ENCODE peak calls at places on chromosomes 2 and 18, in five cellular contexts. J, M, V, A and X are unnamed samples. For H3K36me3, the result is how much of the 10 kb centered on the place peaks cover.

GRCh38 chr2:126792993-126793392 is 105.7 kb upstream of the TEX51 start:
- DNase-seq in J (no peak), M (no peak), V (no peak), A (no peak), X (no peak)

GRCh38 chr2:138187221-138187620 is 222.9 kb downstream of the HNMT start:
- DNase-seq in J (no peak), M (no peak), V (no peak), A (no peak), X (no peak)

GRCh38 chr18:9417081-9417841 is 58.1 kb upstream of the RALBP1 start:
- DNase-seq in J (peak), M (no peak), V (no peak), A (no peak), X (no peak)

GRCh38 chr18:48735070-48735676 is 196.3 kb downstream of the CTIF start:
- DNase-seq in J (no peak), M (no peak), V (no peak), A (no peak), X (no peak)

GRCh38 chr2:128314348-128315121 is 4.1 kb downstream of the HS6ST1 start:
- DNase-seq in J (peak), M (no peak), V (no peak), A (no peak), X (peak)

GRCh38 chr2:18465979-18466378 is 94.5 kb downstream of the RDH14 start:
- DNase-seq in J (no peak), M (no peak), V (no peak), A (no peak), X (no peak)

GRCh38 chr2:19664651-19665050 is 237.1 kb downstream of the TTC32 start:
- DNase-seq in J (no peak), M (no peak), V (no peak), A (no peak), X (no peak)

GRCh38 chr2:168025487-168026203 is 221.8 kb downstream of the STK39 start:
- DNase-seq in J (no peak), M (peak), V (no peak), A (no peak), X (peak)

GRCh38 chr2:72754628-72755320 is 71.1 kb downstream of the EXOC6B start:
- DNase-seq in J (no peak), M (no peak), V (no peak), A (no peak), X (no peak)

GRCh38 chr2:38765551-38765950 is 12.5 kb upstream of the GEMIN6 start:
- DNase-seq in J (no peak), M (no peak), V (no peak), A (no peak), X (no peak)

GRCh38 chr2:189083088-189083487 is 96.5 kb downstream of the COL5A2 start:
- DNase-seq in J (no peak), M (no peak), V (no peak), A (no peak), X (no peak)

GRCh38 chr18:75157359-75157758 is 51.6 kb downstream of the PTGR3 start:
- DNase-seq in J (no peak), M (no peak), V (no peak), A (no peak), X (no peak)

GRCh38 chr2:17035010-17035409 is 369.4 kb upstream of the CYRIA start:
- DNase-seq in J (no peak), M (no peak), V (no peak), A (no peak), X (no peak)

GRCh38 chr2:66534461-66534860 is 99.5 kb downstream of the MEIS1 start:
- DNase-seq in J (no peak), M (no peak), V (no peak), A (no peak), X (no peak)

GRCh38 chr2:238793351-238793750 is 54.5 kb upstream of the TWIST2 start:
- DNase-seq in J (no peak), M (no peak), V (no peak), A (no peak), X (no peak)

GRCh38 chr18:36711813-36712444 is 116.9 kb downstream of the TPGS2 start:
- DNase-seq in J (peak), M (peak), V (peak), A (no peak), X (no peak)

GRCh38 chr2:232240896-232241295 is 137.7 kb upstream of the ALPP start:
- DNase-seq in J (no peak), M (no peak), V (no peak), A (no peak), X (peak)

GRCh38 chr2:84908948-84909713 is 3.7 kb downstream of the TMSB10 start:
- DNase-seq in J (no peak), M (no peak), V (no peak), A (no peak), X (peak)

GRCh38 chr18:78659748-78660147 is 319.9 kb upstream of the SALL3 start:
- DNase-seq in J (no peak), M (no peak), V (no peak), A (no peak), X (no peak)
- TF ChIP-seq CTCF in J (peak), M (peak), V (no peak), A (no peak), X (no peak)

GRCh38 chr2:218566296-218566695 is 1.9 kb downstream of the USP37 start:
- DNase-seq in J (no peak), M (no peak), V (no peak), A (no peak), X (no peak)
- H3K36me3 ChIP-seq in J (under half), M (under half), V (under half), A (under half), X (under half)

GRCh38 chr2:61017556-61018318 is at the start of the genes PEX13 and PUS10:
- DNase-seq in J (peak), M (peak), V (peak), A (peak), X (peak)
- TF ChIP-seq POLR2A in J (peak), M (peak), V (peak), A (no peak), X (no peak)

GRCh38 chr2:36812196-36812595 is 115.7 kb downstream of the VIT start:
- DNase-seq in J (no peak), M (no peak), V (no peak), A (no peak), X (peak)
- TF ChIP-seq CTCF in J (no peak), M (no peak), V (no peak), A (no peak), X (no peak)

DNA sequence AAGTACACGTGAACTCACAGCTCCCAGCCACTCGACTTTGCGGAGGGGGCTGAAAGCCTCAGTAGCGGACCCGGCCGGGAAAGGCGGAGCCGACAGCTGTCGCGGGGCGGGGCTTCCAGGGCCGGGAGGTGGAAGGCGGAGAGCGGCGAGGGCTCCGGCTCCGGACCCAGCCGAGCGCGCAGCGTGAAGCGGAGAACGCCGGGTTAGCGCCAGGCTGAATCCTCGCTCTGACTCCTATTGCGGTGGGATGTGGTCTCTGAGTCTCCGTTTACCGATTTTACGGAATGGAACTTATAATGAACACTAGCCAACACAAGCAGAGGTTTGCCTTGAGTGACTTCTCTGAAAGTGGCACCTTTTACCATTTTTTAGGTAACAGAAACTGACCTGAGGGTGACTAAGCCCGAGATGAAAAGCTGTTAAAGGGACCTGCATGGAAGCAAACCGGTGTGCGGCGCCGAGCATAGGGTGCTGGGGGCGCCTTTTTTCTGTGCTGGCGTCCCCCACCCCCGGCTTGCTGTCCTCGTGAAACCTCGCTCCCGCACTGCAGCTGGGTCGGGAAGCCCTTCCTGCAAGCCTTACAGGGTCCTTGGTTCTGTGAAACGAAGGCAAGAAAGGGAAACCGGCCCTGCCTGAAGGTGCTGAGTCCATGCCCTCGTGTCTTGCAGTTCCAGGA is 72.9 kb downstream of the EN1 start:
- DNase-seq in J (peak), M (peak), V (peak), A (no peak), X (peak)
- H3K36me3 ChIP-seq in J (under half), M (under half), V (under half), A (under half), X (under half)

GRCh38 chr2:230715201-230715600 is 2.6 kb downstream of the CAB39 start:
- DNase-seq in J (no peak), M (no peak), V (no peak), A (no peak), X (no peak)
- TF ChIP-seq POLR2A in J (no peak), M (no peak), V (no peak), A (no peak), X (no peak)

DNA sequence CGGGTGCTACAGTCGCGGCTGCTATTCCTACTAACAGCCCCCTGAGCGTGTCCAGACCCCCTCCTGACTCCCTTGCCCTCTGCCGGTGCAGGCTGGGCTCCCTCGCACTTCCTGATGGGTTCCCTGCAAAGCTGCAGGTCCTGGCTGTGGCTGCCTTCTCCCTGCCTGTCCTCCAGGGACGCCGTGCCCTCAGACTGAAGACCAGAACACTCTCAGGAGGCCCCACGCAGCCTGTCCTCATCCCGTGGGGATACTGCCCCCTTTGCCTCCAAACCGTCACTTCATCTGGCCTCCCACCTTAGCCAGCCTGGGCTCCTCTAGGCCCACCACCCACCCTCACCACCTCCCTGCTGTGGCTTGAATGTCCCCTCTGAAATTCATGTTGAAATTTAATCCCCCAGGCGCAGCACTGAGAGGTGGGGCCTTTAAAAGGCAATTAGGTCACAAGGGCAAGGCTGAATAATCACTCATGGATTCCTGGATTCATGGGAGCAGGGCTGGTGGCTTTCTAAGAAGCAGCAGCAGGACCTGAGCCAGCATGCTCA is 198.2 kb downstream of the SEPTIN10 start:
- DNase-seq in J (no peak), M (no peak), V (no peak), A (no peak), X (no peak)
- TF ChIP-seq CTCF in J (no peak), M (no peak), V (no peak), A (no peak), X (no peak)

DNA sequence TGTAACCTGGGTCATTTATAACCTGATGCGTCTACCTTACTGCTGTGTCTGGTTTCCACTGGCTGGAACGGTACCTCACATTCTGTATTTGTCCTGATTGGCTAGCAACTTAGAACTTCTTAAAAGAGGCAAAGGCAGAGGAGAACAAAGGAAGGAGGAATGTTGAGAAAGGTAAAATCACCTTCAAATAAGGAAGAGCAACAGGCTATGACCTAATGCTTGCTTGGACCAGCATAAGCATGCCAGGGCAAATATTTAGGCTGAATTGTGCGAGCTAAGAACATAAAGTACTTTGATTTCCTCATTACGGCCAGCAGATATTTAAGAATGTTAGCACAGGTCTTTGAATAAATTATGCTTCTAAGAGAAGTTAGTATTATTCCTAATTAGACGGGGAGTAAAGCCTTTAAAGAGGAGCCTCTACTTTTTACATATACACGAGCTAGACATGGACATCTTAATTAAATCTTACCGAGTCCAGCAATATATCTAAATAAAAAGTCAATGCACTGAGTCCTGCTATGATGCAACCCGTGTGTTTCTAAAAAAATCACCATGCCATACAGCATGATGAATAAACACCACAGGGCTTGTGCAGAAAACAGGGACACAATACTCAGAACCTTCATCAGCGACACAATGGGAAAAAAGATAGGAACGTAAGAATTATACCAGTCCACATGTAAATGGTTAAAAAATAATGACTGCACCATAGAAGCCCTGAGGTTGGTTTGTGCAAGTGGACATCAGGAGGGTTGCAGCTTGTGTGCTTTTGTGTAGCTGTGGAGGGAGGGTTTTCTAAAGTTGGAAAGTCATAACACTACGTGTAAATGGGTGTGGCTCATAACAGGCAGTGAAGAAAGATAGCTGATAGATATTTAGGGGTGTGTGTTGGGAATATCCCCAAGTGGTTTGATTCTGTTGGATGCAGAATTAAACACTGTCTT is 14.2 kb downstream of the SEPTIN2 start:
- DNase-seq in J (no peak), M (no peak), V (no peak), A (no peak), X (no peak)
- H3K36me3 ChIP-seq in J (under half), M (under half), V (under half), A (half or more), X (under half)

GRCh38 chr2:27771548-27772335 is at the start of gene MRPL33:
- DNase-seq in J (peak), M (peak), V (peak), A (peak), X (peak)
- TF ChIP-seq POLR2A in J (peak), M (peak), V (peak), A (peak), X (no peak)

DNA sequence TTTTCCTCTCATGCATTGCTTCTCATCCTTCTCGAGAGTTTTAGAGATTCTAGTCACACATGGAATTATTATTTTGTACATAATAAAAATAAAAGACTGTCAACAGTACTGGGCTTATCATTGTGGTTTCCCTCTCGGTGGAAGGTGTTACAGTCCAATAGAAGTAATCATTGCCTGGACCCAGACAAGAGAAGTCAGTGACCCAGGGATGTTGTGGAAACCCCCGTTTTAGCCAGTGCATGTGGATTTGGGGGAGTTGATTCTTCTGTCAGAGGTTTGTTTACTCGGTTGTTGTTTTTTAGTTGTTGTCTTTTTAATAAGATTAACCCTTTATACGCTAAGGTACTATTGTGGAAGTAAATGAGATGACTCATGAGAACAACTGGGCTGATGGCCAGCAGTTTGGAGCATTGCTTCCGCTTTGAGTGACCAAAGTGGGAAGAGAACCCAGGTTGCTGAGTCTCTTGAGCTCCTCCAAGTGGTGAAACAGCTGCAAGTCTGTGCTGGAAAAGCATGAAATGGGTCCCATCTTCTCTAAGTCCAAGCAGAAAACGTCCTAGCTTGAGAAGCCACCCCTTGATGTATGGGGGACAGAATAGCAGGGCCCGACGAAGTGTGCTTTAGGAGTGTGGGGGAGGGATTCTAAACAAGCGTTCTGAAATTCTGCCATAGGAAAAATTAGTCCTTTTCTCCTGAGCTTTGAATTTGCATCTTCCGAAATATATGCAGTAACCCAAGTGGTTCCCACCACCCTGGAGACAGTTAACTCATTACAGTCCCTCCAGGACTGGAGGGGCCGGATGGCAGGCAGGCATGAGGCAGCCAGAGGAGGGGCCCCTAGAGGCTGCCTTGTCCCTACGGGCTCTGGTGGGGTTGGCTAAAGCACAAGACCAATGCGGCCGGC is 61.8 kb upstream of the GPR45 start:
- DNase-seq in J (peak), M (peak), V (no peak), A (no peak), X (peak)
- TF ChIP-seq CTCF in J (no peak), M (no peak), V (no peak), A (no peak), X (no peak)